ENCODE peak calls at places on chromosome 1, in ten cellular contexts. O is dorsolateral prefrontal cortex; I is GM23338; S is colonic mucosa; K is CD8-positive, alpha-beta T cell; E is uterus; M is ascending aorta; G is H9; F is transverse colon; P is heart right ventricle. B is an unnamed sample.

GRCh38 chr1:20212685-20213331 is 26.5 kb upstream of the PLA2G2C start:
- DNase-seq in M (no peak), O (peak; percentile 33), P (peak; percentile 66), I (peak; percentile 96), F (peak; percentile 81), E (peak; percentile 25), G (peak; percentile 94), S (peak; percentile 78), K (peak; percentile 46), B (peak; percentile 65)

GRCh38 chr1:36248250-36248894 is 24.1 kb downstream of the THRAP3 start:
- DNase-seq in S (peak; percentile 37), E (peak; percentile 83), F (peak; percentile 53), G (no peak), K (no peak), I (no peak), M (peak; percentile 66), O (no peak), P (no peak), B (peak; percentile 84)

GRCh38 chr1:31674626-31675025 is 29.2 kb downstream of the COL16A1 start:
- DNase-seq in G (no peak), I (no peak), P (no peak), O (no peak), F (no peak), K (no peak), E (no peak), S (no peak), M (no peak), B (no peak)

GRCh38 chr1:34983700-34984355 is 1.3 kb downstream of the TMEM35B start:
- DNase-seq in S (no peak), F (no peak), O (no peak), I (no peak), G (no peak), K (no peak), M (no peak), E (no peak), P (no peak), B (no peak)

GRCh38 chr1:212108187-212108586 is 72.6 kb downstream of the DTL start:
- DNase-seq in M (no peak), P (no peak), S (no peak), F (no peak), O (no peak), E (no peak), I (no peak), G (no peak), K (no peak), B (no peak)

GRCh38 chr1:212916395-212917133 is 33.8 kb upstream of the VASH2 start:
- DNase-seq in E (no peak), G (peak; percentile 82), I (peak; percentile 90), O (peak; percentile 41), P (peak; percentile 42), K (no peak), F (peak; percentile 19), S (peak; percentile 29), M (no peak), B (peak; percentile 66)

GRCh38 chr1:101317590-101317989 is 80.8 kb downstream of the S1PR1 start:
- DNase-seq in I (peak; percentile 56), K (no peak), O (no peak), G (peak; percentile 36), S (no peak), M (no peak), P (no peak), F (no peak), E (no peak), B (no peak)

GRCh38 chr1:13570924-13571323 is 12.7 kb upstream of the PDPN start:
- DNase-seq in E (no peak), S (no peak), M (no peak), P (no peak), O (no peak), I (peak; percentile 71), F (no peak), K (no peak), G (no peak), B (no peak)

GRCh38 chr1:43315963-43316737 is 15.4 kb downstream of the TIE1 start:
- DNase-seq in P (no peak), F (no peak), G (no peak), M (no peak), S (no peak), E (no peak), K (no peak), I (no peak), O (no peak), B (no peak)

GRCh38 chr1:6113116-6113515 is 67.0 kb downstream of the CHD5 start:
- DNase-seq in I (no peak), K (no peak), M (no peak), O (no peak), E (no peak), P (peak; percentile 2), S (no peak), F (no peak), G (no peak), B (no peak)

GRCh38 chr1:167605576-167605975 is 24.5 kb upstream of the RCSD1 start:
- DNase-seq in P (no peak), O (no peak), K (no peak), G (no peak), M (no peak), E (no peak), I (no peak), F (no peak), S (no peak), B (no peak)

DNA sequence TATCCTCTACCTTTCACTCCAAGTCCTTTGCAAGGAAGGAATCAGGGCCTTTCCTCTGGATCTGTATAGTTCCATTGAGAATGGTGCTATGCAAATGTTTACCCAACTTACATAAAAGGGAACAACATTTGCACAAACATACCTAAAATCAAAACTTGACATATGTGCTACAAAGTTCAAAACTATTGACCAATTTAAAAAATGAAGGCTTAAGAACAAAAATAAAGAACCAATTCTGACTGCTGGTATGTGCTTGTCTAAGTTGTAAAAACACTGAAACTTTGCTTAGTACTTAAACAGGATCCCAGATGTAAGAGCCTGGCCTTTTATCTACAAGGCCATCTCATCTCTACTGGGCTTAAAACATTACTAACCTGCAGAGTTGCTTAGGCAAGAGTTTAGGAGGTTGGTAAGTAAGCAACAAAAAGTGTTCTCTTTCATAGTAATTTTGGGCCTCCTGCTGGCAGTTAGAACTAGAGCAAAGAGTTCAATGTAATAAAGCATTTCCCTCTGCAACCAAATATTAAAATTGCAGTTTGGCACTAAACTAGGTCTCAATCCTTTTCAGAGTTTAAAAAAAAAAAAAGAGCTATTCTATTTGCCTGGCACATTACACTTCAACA is 2.0 kb downstream of the SCMH1 start:
- DNase-seq in K (no peak), P (no peak), M (no peak), F (no peak), E (peak; percentile 24), S (no peak), G (no peak), I (no peak), O (no peak), B (no peak)
- TF ChIP-seq CTCF in K (no peak), P (no peak), M (no peak), F (peak; percentile 21), E (peak; percentile 49), S (no peak), G (no peak), I (no peak), O (peak; percentile 26), B (peak; percentile 44)

GRCh38 chr1:205456383-205456867 is 580 bp upstream of the BLACAT1 start:
- DNase-seq in O (no peak), E (no peak), I (peak; percentile 75), F (no peak), P (no peak), G (peak; percentile 54), S (no peak), K (no peak), M (no peak), B (no peak)
- H3K27ac ChIP-seq in O (no peak overlapping the region), E (no peak overlapping the region), I (peak overlapping the region; percentile 85), F (no peak overlapping the region), P (no peak overlapping the region), G (no peak overlapping the region), S (no peak overlapping the region), K (no peak overlapping the region), M (no peak overlapping the region), B (no peak overlapping the region)

GRCh38 chr1:94926915-94927404 is at the start of gene CNN3:
- DNase-seq in I (peak; percentile 95), K (peak; percentile 70), E (peak; percentile 94), F (peak; percentile 94), G (peak; percentile 94), S (peak; percentile 93), O (peak; percentile 87), P (peak; percentile 94), M (peak; percentile 61), B (peak; percentile 90)

GRCh38 chr1:94924967-94925366 is 1.9 kb downstream of the CNN3 start:
- DNase-seq in G (no peak), P (no peak), O (no peak), S (no peak), F (no peak), K (no peak), M (no peak), I (no peak), E (peak; percentile 41), B (no peak)

GRCh38 chr1:94926365-94926914 is 470 bp downstream of the CNN3 start:
- DNase-seq in I (peak; percentile 66), F (peak; percentile 60), E (peak; percentile 56), K (no peak), O (no peak), S (peak; percentile 60), G (peak; percentile 58), P (peak; percentile 75), M (no peak), B (no peak)

GRCh38 chr1:94927405-94928175 is 680 bp upstream of the CNN3 start:
- DNase-seq in K (no peak), G (peak; percentile 81), O (peak; percentile 26), S (peak; percentile 71), M (no peak), I (peak; percentile 82), F (peak; percentile 63), E (peak; percentile 65), P (no peak), B (no peak)

DNA sequence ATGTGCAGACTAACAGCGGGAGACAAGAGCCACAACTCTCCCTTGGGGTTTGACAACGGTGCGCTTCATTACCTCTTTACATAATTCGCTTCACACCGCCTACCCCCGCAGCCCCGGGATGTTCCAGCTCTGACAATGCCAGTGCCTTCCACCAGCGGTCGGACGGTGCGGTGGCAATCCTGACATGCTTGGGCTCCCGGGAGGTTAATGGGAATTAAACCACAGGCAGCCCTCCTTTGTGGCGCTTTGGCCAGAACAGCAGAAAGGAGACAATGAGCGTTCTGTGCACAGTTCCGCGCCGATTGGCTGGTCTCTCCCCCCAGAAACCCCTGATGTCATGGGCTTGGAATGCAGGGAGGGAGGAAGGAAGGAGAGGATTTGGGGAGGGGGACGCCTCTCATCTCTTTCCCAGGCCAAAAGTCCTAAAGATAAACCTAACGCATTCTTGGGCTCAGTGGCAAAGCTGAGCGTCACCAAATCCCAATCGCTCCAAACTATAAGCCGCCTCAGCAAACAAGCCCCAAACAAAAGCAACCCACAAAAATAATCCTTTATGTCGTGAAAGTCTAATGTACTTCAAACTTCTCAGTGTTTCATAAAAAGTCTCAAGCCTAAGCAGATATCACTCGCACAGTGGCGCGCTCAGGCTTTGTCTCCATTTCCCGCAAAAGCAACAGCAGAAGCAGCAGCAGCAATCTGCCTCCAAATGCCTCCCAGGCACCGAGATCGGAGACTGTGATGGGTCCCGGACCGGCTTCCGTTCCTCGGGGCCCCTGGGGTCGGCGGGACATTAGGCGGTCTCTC is 1.1 kb downstream of the CNN3 start:
- DNase-seq in P (peak; percentile 61), K (peak; percentile 36), F (peak; percentile 51), I (peak; percentile 97), S (peak; percentile 76), M (no peak), G (peak; percentile 92), E (peak; percentile 89), O (peak; percentile 41), B (peak; percentile 88)
- TF ChIP-seq CTCF in P (no peak), K (no peak), F (no peak), I (no peak), S (no peak), M (no peak), G (peak; percentile 30), E (no peak), O (no peak), B (no peak)

GRCh38 chr1:26286064-26286416 is 6.2 kb downstream of the SH3BGRL3 start:
- DNase-seq in E (no peak), G (no peak), K (no peak), I (no peak), S (no peak), M (no peak), F (no peak), P (no peak), O (no peak), B (no peak)
- H3K27ac ChIP-seq in E (no peak overlapping the region), G (no peak overlapping the region), K (peak overlapping the region; percentile 83), I (no peak overlapping the region), S (peak overlapping the region; percentile 67), M (peak overlapping the region; percentile 29), F (peak overlapping the region; percentile 98), P (peak overlapping the region; percentile 33), O (no peak overlapping the region), B (peak overlapping the region; percentile 53)

B was measured in right atrium auricular region.